ENCODE peak calls at places on chromosomes 5 and 9, in nine cellular contexts. J, S, P, Q, Z, Y, M, G and F are unnamed samples.

GRCh38 chr5:172733974-172734346 is 37.0 kb downstream of the DUSP1 start:
- DNase-seq in M (no peak), Q (no peak), Y (no peak), S (no peak), P (no peak), Z (no peak), J (no peak), G (no peak), F (no peak)

GRCh38 chr9:119053070-119053469 is 316.2 kb downstream of the BRINP1 start:
- DNase-seq in G (no peak), Y (no peak), P (no peak), M (no peak), J (no peak), S (no peak), Q (no peak), Z (no peak), F (no peak)

GRCh38 chr9:79325501-79325900 is 246.3 kb upstream of the TLE4 start:
- DNase-seq in S (no peak), Q (no peak), G (no peak), J (no peak), P (no peak), Z (no peak), M (no peak), Y (peak; percentile 2), F (no peak)

GRCh38 chr9:69149321-69149807 is 24.7 kb upstream of the TJP2 start:
- DNase-seq in M (no peak), J (peak; percentile 87), Z (no peak), Q (no peak), P (no peak), S (no peak), G (no peak), Y (peak; percentile 53), F (no peak)

GRCh38 chr9:38003946-38004808 is 64.8 kb downstream of the SHB start:
- DNase-seq in G (no peak), Z (no peak), Q (no peak), J (no peak), Y (no peak), P (no peak), S (no peak), M (no peak), F (no peak)

GRCh38 chr9:89661956-89662717 is 57.3 kb downstream of the GADD45G start:
- DNase-seq in G (peak; percentile 97), Q (peak; percentile 81), P (no peak), J (peak; percentile 67), S (no peak), Y (peak; percentile 29), M (peak; percentile 94), Z (peak; percentile 84), F (peak; percentile 58)

GRCh38 chr5:56377573-56377972 is 144.4 kb upstream of the ANKRD55 start:
- DNase-seq in G (no peak), J (no peak), Z (no peak), Y (no peak), Q (no peak), P (no peak), M (no peak), S (no peak), F (no peak)

GRCh38 chr9:21995652-21996275 is 1.2 kb downstream of the CDKN2B-AS1 start:
- DNase-seq in S (no peak), G (peak; percentile 87), Z (no peak), P (no peak), Y (peak; percentile 28), J (peak; percentile 84), M (no peak), Q (no peak), F (no peak)

GRCh38 chr5:62719061-62719730 is 140.6 kb downstream of the LRRC70 start:
- DNase-seq in Q (no peak), P (no peak), M (no peak), J (no peak), Z (no peak), S (no peak), Y (no peak), G (no peak), F (no peak)

GRCh38 chr9:94922098-94922607 is 195.7 kb downstream of the AOPEP start:
- DNase-seq in M (no peak), G (peak; percentile 94), Y (no peak), Z (peak; percentile 62), S (peak; percentile 92), J (peak; percentile 93), Q (no peak), P (no peak), F (no peak)

GRCh38 chr5:73663161-73663859 is 37.3 kb downstream of the ARHGEF28 start:
- DNase-seq in M (no peak), Y (no peak), Z (no peak), J (no peak), S (no peak), P (no peak), G (no peak), Q (no peak), F (no peak)

GRCh38 chr5:79666758-79667157 is 22.9 kb upstream of the CMYA5 start:
- DNase-seq in P (no peak), Q (no peak), M (no peak), Y (no peak), Z (no peak), S (no peak), G (no peak), J (no peak), F (no peak)

GRCh38 chr5:32790411-32790951 is 79.4 kb downstream of the NPR3 start:
- DNase-seq in Y (no peak), Z (no peak), M (no peak), P (no peak), S (no peak), G (no peak), Q (no peak), J (peak; percentile 64), F (no peak)

GRCh38 chr9:127877566-127877998 is at the start of gene AK1:
- DNase-seq in S (no peak), Z (peak; percentile 56), J (peak; percentile 85), P (no peak), M (peak; percentile 40), Y (no peak), Q (no peak), G (peak; percentile 92), F (peak; percentile 80)